ENCODE peak calls at places on chromosome 17, in six cellular contexts. X is cardiac muscle cell; P is CD4-positive, alpha-beta T cell; T is left ventricle myocardium inferior; L is CD4-positive, CD25-positive, alpha-beta regulatory T cell; G is thoracic aorta. C is an unnamed sample.

GRCh38 chr17:64492481-64493109 is 4.3 kb downstream of the POLG2 start:
- DNase-seq in L (peak; percentile 36), G (no peak), T (no peak), P (no peak), X (no peak), C (peak; percentile 25)

GRCh38 chr17:64778367-64779290 is 116.5 kb upstream of the SMURF2 start:
- DNase-seq in X (peak; percentile 32), P (no peak), T (peak; percentile 24), G (no peak), L (no peak), C (peak; percentile 60)

GRCh38 chr17:76515291-76515949 is 14.2 kb upstream of the RHBDF2 start:
- DNase-seq in T (peak; percentile 56), P (peak; percentile 71), X (no peak), G (peak; percentile 72), L (peak; percentile 71), C (peak; percentile 93)

GRCh38 chr17:75005291-75005690 is 7.2 kb upstream of the MRPL58 start:
- DNase-seq in X (no peak), G (no peak), L (no peak), P (no peak), T (no peak), C (no peak)

GRCh38 chr17:77436058-77436442 is 295.3 kb downstream of the SEC14L1 start:
- DNase-seq in X (peak; percentile 78), L (no peak), G (no peak), P (no peak), T (peak; percentile 77), C (no peak)

GRCh38 chr17:17778308-17779014 is 58.3 kb downstream of the SREBF1 start:
- DNase-seq in T (peak; percentile 84), X (peak; percentile 48), G (no peak), P (no peak), L (no peak), C (no peak)

GRCh38 chr17:28928061-28928460 is 23.3 kb downstream of the PHF12 start:
- DNase-seq in P (no peak), G (no peak), L (no peak), T (no peak), X (no peak), C (no peak)

GRCh38 chr17:4407851-4408250 is 25.9 kb upstream of the SPNS3 start:
- DNase-seq in X (no peak), P (no peak), L (no peak), T (no peak), G (no peak), C (no peak)

GRCh38 chr17:9916108-9916507 is 11.0 kb upstream of the RCVRN start:
- DNase-seq in P (no peak), T (peak; percentile 9), X (no peak), G (no peak), L (no peak), C (no peak)

GRCh38 chr17:58189436-58190146 is 2.9 kb upstream of the EPX start:
- DNase-seq in L (no peak), T (peak; percentile 26), P (no peak), G (no peak), X (no peak), C (no peak)

GRCh38 chr17:66975614-66976378 is 11.3 kb downstream of the CACNG4 start:
- DNase-seq in T (peak; percentile 39), P (no peak), L (no peak), X (no peak), G (no peak), C (no peak)

GRCh38 chr17:29710891-29711418 is 88.2 kb upstream of the CORO6 start:
- DNase-seq in X (no peak), G (no peak), T (no peak), L (no peak), P (no peak), C (no peak)

GRCh38 chr17:50425682-50426471 is at the start of gene ACSF2:
- DNase-seq in L (peak; percentile 69), G (no peak), T (peak; percentile 76), X (peak; percentile 86), P (peak; percentile 66), C (peak; percentile 67)

GRCh38 chr17:31313982-31314787 is at the start of gene EVI2B:
- DNase-seq in T (no peak), G (no peak), P (no peak), X (no peak), L (no peak), C (peak; percentile 56)

GRCh38 chr17:16328997-16329396 is 24.3 kb downstream of the CENPV start:
- DNase-seq in P (no peak), T (no peak), G (no peak), X (no peak), L (no peak), C (no peak)

GRCh38 chr17:34252138-34252889 is 2.8 kb upstream of the CCL2 start:
- DNase-seq in X (peak; percentile 69), T (peak; percentile 98), P (no peak), G (peak; percentile 86), L (no peak), C (no peak)

GRCh38 chr17:80832266-80832676 is 159.4 kb upstream of the CHMP6 start:
- DNase-seq in P (no peak), G (no peak), X (peak; percentile 11), L (no peak), T (no peak), C (no peak)

GRCh38 chr17:22435231-22435974 is 743.1 kb downstream of the KCNJ18 start:
- DNase-seq in X (no peak), L (no peak), T (no peak), G (no peak), P (no peak), C (no peak)
- H3K9me3 ChIP-seq in X (no peaks in the 10 kb centered on the region), L (peaks cover 3% of the 10 kb centered on the region), T (peaks cover 14% of the 10 kb centered on the region), G (no peaks in the 10 kb centered on the region), P (peaks cover 4% of the 10 kb centered on the region), C (no peaks in the 10 kb centered on the region)

DNA sequence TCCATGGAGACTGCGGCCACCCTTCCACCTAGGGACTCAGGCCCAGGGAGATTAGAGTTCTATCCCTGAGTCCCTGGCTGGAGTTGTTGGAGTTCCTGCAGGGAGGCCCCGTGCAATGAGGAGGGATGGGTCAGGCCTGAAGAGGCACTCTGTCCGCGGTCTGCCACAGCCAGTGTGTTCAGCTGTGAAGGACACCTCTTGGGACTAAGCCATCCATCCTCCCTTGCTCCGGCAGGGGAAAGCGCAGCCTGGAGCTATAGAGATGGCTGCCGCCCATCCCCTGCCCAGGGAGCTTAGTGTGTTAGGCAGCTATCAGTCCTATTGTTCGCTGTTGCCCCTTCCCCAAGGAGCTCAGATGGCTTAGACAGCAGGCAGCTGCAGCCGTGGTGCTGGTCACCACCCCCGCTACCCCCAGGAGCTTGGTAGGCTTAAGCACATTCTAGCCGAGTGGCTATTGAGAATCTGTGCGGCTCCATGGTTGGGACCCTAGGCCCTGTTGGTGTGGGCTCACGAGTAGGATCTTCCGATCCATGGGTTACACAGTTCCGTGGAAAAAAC is 141.3 kb downstream of the CYB561 start:
- DNase-seq in X (no peak), G (no peak), P (no peak), T (no peak), L (no peak), C (no peak)
- H3K9me3 ChIP-seq in X (no peaks in the 10 kb centered on the region), G (no peaks in the 10 kb centered on the region), P (no peaks in the 10 kb centered on the region), T (peaks cover 36% of the 10 kb centered on the region), L (no peaks in the 10 kb centered on the region), C (no peaks in the 10 kb centered on the region)

DNA sequence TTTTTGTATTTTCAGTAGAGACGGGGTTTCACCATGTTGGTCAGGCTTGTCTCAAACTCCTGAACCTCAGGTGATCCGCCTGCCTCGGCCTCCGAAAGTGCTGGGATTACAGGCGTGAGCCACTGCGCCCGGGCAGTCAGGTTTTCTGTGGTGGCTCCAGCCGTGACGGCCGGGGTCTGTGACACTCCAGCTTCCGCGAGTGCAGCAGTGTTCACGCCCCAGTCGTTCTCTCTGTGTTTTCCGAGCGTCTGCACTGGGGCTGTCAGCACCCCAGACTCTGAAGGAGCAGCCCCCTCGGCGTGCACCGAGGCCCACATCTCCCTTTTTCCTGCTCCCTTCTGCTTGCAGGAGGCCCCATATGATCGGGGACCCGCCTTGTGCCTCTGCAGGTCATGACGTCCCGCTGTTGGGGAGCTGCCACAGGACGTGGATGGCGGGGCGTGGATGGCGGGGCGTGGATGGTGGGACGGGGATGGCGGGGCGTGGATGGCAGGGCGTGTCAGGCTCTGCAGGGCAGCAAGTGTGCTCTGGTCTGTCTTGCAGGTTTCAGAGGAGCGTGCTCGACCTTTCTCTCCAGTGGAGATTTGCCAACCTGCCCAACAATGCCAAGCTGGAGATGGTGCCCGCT is 5.7 kb downstream of the ASPSCR1 start:
- DNase-seq in L (no peak), T (no peak), P (no peak), G (no peak), X (no peak), C (no peak)
- H3K9me3 ChIP-seq in L (no peaks in the 10 kb centered on the region), T (no peaks in the 10 kb centered on the region), P (no peaks in the 10 kb centered on the region), G (no peaks in the 10 kb centered on the region), X (no peaks in the 10 kb centered on the region), C (no peaks in the 10 kb centered on the region)

GRCh38 chr17:21299981-21300600 is 15.6 kb downstream of the MAP2K3 start:
- DNase-seq in T (no peak), P (no peak), X (no peak), G (no peak), L (no peak), C (no peak)

GRCh38 chr17:21303441-21304065 is 19.0 kb downstream of the MAP2K3 start:
- DNase-seq in P (no peak), T (peak; percentile 10), X (no peak), G (no peak), L (no peak), C (peak; percentile 28)

GRCh38 chr17:21302711-21303425 is 18.4 kb downstream of the MAP2K3 start:
- DNase-seq in G (no peak), X (no peak), P (no peak), T (no peak), L (no peak), C (no peak)

GRCh38 chr17:21300601-21301571 is 16.4 kb downstream of the MAP2K3 start:
- DNase-seq in L (no peak), P (no peak), X (no peak), G (no peak), T (no peak), C (no peak)

GRCh38 chr17:21301593-21302550 is 17.4 kb downstream of the MAP2K3 start:
- DNase-seq in T (no peak), G (no peak), P (no peak), L (no peak), X (no peak), C (no peak)
- H3K9me3 ChIP-seq in T (no peaks in the 10 kb centered on the region), G (no peaks in the 10 kb centered on the region), P (no peaks in the 10 kb centered on the region), L (no peaks in the 10 kb centered on the region), X (no peaks in the 10 kb centered on the region), C (no peaks in the 10 kb centered on the region)

DNA sequence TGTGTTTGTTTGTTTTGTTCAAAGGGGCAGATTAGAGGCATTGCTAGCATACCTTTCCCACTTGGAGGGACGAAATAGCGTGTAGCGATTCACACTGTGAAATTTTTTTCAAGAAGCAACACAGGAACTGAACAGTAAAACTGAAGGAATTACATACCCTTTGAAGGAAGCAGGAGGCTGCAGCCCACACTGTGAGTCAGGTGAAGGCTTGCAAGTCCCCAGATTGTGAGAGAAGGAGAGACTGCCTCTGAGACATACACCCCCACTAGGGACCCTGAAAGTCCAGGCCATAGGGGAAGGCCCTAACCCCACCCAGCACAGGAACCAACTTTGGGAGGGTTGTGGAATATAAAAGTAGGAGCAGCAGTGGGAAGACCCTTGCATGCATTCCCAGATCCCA is 69.6 kb upstream of the HS3ST3A1 start:
- DNase-seq in T (no peak), L (no peak), X (no peak), G (no peak), P (no peak), C (no peak)
- H3K9me3 ChIP-seq in T (peaks cover 40% of the 10 kb centered on the region), L (peaks cover 15% of the 10 kb centered on the region), X (no peaks in the 10 kb centered on the region), G (no peaks in the 10 kb centered on the region), P (peaks cover 15% of the 10 kb centered on the region), C (no peaks in the 10 kb centered on the region)

GRCh38 chr17:73380439-73381106 is 68.8 kb upstream of the CDC42EP4 start:
- DNase-seq in P (no peak), L (no peak), G (no peak), X (no peak), T (no peak), C (no peak)
- H3K9me3 ChIP-seq in P (no peaks in the 10 kb centered on the region), L (no peaks in the 10 kb centered on the region), G (no peaks in the 10 kb centered on the region), X (no peaks in the 10 kb centered on the region), T (no peaks in the 10 kb centered on the region), C (no peaks in the 10 kb centered on the region)